ENCODE peak calls at places on chromosomes 7 and 10, in nine cellular contexts. One of them, this sample, is unnamed.
A peak's percentile ranks its signal among the peaks of the same experiment; 100 is the strongest.

GRCh38 chr7:97011536-97012292 is 6.4 kb downstream of the DLX6 start:
- DNase-seq in A549: no peak
- DNase-seq in IMR-90: no peak
- DNase-seq in tibial nerve: no peak
- DNase-seq in psoas muscle: no peak
- DNase-seq in AG04450: no peak
- DNase-seq in breast epithelium: no peak
- DNase-seq in coronary artery: no peak
- DNase-seq in H9: no peak
- DNase-seq in this sample: no peak

GRCh38 chr10:108346066-108346465 is 1181.6 kb upstream of the SORCS1 start:
- DNase-seq in A549: no peak
- DNase-seq in IMR-90: no peak
- DNase-seq in tibial nerve: no peak
- DNase-seq in psoas muscle: no peak
- DNase-seq in AG04450: no peak
- DNase-seq in breast epithelium: no peak
- DNase-seq in coronary artery: no peak
- DNase-seq in H9: no peak
- DNase-seq in this sample: no peak

GRCh38 chr7:151459726-151460473 is 20.0 kb upstream of the CRYGN start:
- DNase-seq in A549: peak; percentile 90
- DNase-seq in IMR-90: peak; percentile 86
- DNase-seq in tibial nerve: peak; percentile 75
- DNase-seq in psoas muscle: peak; percentile 84
- DNase-seq in AG04450: peak; percentile 72
- DNase-seq in breast epithelium: peak; percentile 96
- DNase-seq in coronary artery: peak; percentile 96
- DNase-seq in H9: peak; percentile 61
- DNase-seq in this sample: peak; percentile 57

GRCh38 chr7:140435252-140435895 is 31.5 kb downstream of the RAB19 start:
- DNase-seq in A549: no peak
- DNase-seq in IMR-90: no peak
- DNase-seq in tibial nerve: no peak
- DNase-seq in psoas muscle: no peak
- DNase-seq in AG04450: no peak
- DNase-seq in breast epithelium: no peak
- DNase-seq in coronary artery: no peak
- DNase-seq in H9: peak; percentile 54
- DNase-seq in this sample: no peak

GRCh38 chr10:95281206-95281605 is 9.6 kb downstream of the PDLIM1 start:
- DNase-seq in A549: no peak
- DNase-seq in IMR-90: no peak
- DNase-seq in tibial nerve: no peak
- DNase-seq in psoas muscle: no peak
- DNase-seq in AG04450: no peak
- DNase-seq in breast epithelium: no peak
- DNase-seq in coronary artery: no peak
- DNase-seq in H9: no peak
- DNase-seq in this sample: no peak

GRCh38 chr7:25180946-25181345 is 47.3 kb downstream of the NPVF start:
- DNase-seq in A549: peak; percentile 34
- DNase-seq in IMR-90: no peak
- DNase-seq in tibial nerve: no peak
- DNase-seq in psoas muscle: no peak
- DNase-seq in AG04450: no peak
- DNase-seq in breast epithelium: no peak
- DNase-seq in coronary artery: no peak
- DNase-seq in H9: peak; percentile 42
- DNase-seq in this sample: peak; percentile 8

GRCh38 chr7:121537031-121537430 is 140.9 kb upstream of the FAM3C start:
- DNase-seq in A549: no peak
- DNase-seq in IMR-90: no peak
- DNase-seq in tibial nerve: no peak
- DNase-seq in psoas muscle: no peak
- DNase-seq in AG04450: no peak
- DNase-seq in breast epithelium: no peak
- DNase-seq in coronary artery: no peak
- DNase-seq in H9: no peak
- DNase-seq in this sample: no peak

GRCh38 chr7:149459540-149460433 is 1.1 kb downstream of the ZNF777 start:
- DNase-seq in A549: no peak
- DNase-seq in IMR-90: no peak
- DNase-seq in tibial nerve: no peak
- DNase-seq in psoas muscle: no peak
- DNase-seq in AG04450: no peak
- DNase-seq in breast epithelium: no peak
- DNase-seq in coronary artery: no peak
- DNase-seq in H9: no peak
- DNase-seq in this sample: no peak

GRCh38 chr10:124379609-124380193 is 39.0 kb downstream of the OAT start:
- DNase-seq in A549: no peak
- DNase-seq in IMR-90: no peak
- DNase-seq in tibial nerve: no peak
- DNase-seq in psoas muscle: no peak
- DNase-seq in AG04450: no peak
- DNase-seq in breast epithelium: no peak
- DNase-seq in coronary artery: no peak
- DNase-seq in H9: no peak
- DNase-seq in this sample: no peak

GRCh38 chr7:142328006-142328405 is 70.1 kb upstream of the PRSS58 start:
- DNase-seq in A549: no peak
- DNase-seq in IMR-90: no peak
- DNase-seq in tibial nerve: no peak
- DNase-seq in psoas muscle: no peak
- DNase-seq in AG04450: no peak
- DNase-seq in breast epithelium: no peak
- DNase-seq in coronary artery: peak; percentile 46
- DNase-seq in H9: no peak
- DNase-seq in this sample: peak; percentile 67

GRCh38 chr10:70590663-70591416 is 11.7 kb downstream of the PRF1 start:
- DNase-seq in A549: no peak
- DNase-seq in IMR-90: no peak
- DNase-seq in tibial nerve: no peak
- DNase-seq in psoas muscle: no peak
- DNase-seq in AG04450: no peak
- DNase-seq in breast epithelium: peak; percentile 9
- DNase-seq in coronary artery: no peak
- DNase-seq in H9: no peak
- DNase-seq in this sample: no peak

GRCh38 chr10:70588255-70588654 is 14.3 kb downstream of the PRF1 start:
- DNase-seq in A549: no peak
- DNase-seq in IMR-90: no peak
- DNase-seq in tibial nerve: no peak
- DNase-seq in psoas muscle: no peak
- DNase-seq in AG04450: no peak
- DNase-seq in breast epithelium: no peak
- DNase-seq in coronary artery: no peak
- DNase-seq in H9: no peak
- DNase-seq in this sample: no peak

GRCh38 chr10:70587045-70587658 is 15.4 kb downstream of the PRF1 start:
- DNase-seq in A549: no peak
- DNase-seq in IMR-90: no peak
- DNase-seq in tibial nerve: no peak
- DNase-seq in psoas muscle: no peak
- DNase-seq in AG04450: no peak
- DNase-seq in breast epithelium: no peak
- DNase-seq in coronary artery: no peak
- DNase-seq in H9: no peak
- DNase-seq in this sample: no peak

GRCh38 chr10:70589762-70590662 is 12.5 kb downstream of the PRF1 start:
- DNase-seq in A549: no peak
- DNase-seq in IMR-90: peak; percentile 66
- DNase-seq in tibial nerve: no peak
- DNase-seq in psoas muscle: no peak
- DNase-seq in AG04450: peak; percentile 78
- DNase-seq in breast epithelium: no peak
- DNase-seq in coronary artery: no peak
- DNase-seq in H9: no peak
- DNase-seq in this sample: no peak

DNA sequence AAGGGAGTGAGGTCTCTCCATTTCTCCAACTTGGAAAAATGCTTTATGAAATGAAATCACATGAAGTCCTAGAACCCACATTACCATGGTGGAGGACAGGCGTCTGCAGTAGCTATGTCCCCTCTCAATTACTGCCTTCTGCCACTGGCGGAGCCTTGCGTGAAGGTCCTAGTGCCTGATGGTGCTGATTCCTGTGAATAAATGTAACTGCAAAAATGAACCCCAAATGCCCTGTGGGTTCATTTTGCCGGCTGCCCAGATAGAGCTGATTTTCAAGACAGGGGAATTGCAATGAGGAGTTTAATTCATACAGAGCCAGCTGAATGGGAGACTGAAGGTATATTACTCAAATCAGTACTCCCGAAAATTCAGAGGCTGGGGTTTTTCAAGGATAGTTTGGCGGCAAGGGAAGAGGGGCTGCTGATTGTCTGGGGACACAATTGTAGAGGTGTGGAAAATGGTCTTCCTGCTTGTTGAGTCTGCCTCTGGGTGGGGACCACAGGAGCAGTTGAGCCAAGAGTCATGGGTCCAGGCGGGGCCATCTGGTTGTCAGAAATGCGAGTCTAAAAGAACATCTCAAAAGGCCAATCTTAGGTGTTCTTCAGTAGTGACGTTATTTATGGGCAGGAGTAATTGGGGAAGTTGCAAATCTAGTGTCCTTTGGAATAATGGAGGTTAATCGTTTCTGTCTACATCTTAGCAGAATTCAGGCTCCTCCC is 13.5 kb downstream of the PRF1 start:
- DNase-seq in A549: no peak
- DNase-seq in IMR-90: no peak
- DNase-seq in tibial nerve: no peak
- DNase-seq in psoas muscle: no peak
- DNase-seq in AG04450: no peak
- DNase-seq in breast epithelium: no peak
- DNase-seq in coronary artery: no peak
- DNase-seq in H9: no peak
- DNase-seq in this sample: no peak
- H3K27ac ChIP-seq in A549: no peak overlapping the region
- H3K27ac ChIP-seq in IMR-90: no peak overlapping the region
- H3K27ac ChIP-seq in tibial nerve: no peak overlapping the region
- H3K27ac ChIP-seq in psoas muscle: peak overlapping the region; percentile 47
- H3K27ac ChIP-seq in AG04450: peak overlapping the region; percentile 57
- H3K27ac ChIP-seq in breast epithelium: no peak overlapping the region
- H3K27ac ChIP-seq in coronary artery: no peak overlapping the region
- H3K27ac ChIP-seq in H9: no peak overlapping the region
- H3K27ac ChIP-seq in this sample: no peak overlapping the region

DNA sequence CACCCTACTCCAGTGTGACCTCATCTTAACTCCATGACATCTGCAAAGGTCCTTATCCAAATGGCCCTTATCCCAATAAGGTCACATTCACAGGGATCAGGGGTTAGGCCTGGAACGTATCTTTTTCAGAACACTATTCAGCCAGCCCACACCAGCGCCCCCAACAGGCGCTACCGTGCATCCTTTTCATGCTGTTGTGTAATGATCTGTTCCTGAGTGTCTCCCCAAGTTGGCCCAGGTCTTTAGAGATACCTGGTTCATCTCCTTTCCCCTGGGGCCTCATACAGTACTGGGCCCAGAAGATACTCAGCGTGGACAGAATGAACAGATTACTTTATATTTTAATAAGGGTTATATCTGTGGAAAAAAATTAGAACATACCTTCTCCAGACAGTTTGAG is 132.6 kb upstream of the ADAM12 start:
- DNase-seq in A549: no peak
- DNase-seq in IMR-90: no peak
- DNase-seq in tibial nerve: no peak
- DNase-seq in psoas muscle: no peak
- DNase-seq in AG04450: no peak
- DNase-seq in breast epithelium: no peak
- DNase-seq in coronary artery: no peak
- DNase-seq in H9: no peak
- DNase-seq in this sample: no peak
- TF ChIP-seq CTCF in A549: peak; percentile 23
- TF ChIP-seq CTCF in IMR-90: no peak
- TF ChIP-seq CTCF in tibial nerve: no peak
- TF ChIP-seq CTCF in psoas muscle: no peak
- TF ChIP-seq CTCF in AG04450: no peak
- TF ChIP-seq CTCF in breast epithelium: no peak
- TF ChIP-seq CTCF in coronary artery: no peak
- TF ChIP-seq CTCF in H9: peak; percentile 42
- TF ChIP-seq CTCF in this sample: no peak

DNA sequence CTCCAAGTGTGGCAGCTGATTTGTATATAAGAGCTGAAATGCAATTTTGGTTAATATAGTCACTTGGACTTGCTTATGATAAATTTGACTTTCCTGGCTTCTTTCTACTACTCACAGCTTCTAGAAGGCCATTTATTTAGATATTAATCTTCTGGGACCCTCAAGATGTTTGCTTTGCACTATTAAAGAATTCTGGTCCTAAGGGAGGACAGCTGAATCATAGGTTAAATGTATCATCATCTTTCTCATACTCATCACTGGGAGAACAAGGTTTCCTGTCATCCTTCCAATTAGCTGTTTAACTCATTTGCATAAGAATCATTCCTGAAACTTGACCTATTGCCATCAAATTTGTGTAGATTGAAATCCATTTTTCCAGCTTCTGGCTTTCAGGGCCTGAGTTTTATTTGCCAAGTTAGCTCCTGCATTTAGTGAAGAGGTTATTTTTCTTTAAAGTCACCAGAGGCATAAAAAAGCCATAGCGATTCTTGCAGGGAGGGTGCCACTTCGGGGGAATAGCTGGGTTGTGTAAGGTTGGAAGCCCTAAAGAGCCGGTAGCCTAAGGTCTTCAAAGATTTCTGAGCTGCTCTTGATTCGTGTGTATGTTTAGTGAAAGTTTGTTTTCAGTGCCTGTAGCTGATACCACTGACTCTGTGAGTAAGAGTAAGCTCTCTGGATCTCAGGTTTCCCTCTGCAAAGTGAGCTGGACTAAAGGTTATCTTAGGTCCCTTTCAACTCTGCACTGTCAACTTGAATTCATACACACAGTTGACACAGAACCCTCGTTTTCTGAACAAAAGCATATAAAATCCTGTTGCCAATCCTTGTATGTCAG is 4.2 kb downstream of the MAP3K8 start:
- DNase-seq in A549: no peak
- DNase-seq in IMR-90: peak; percentile 67
- DNase-seq in tibial nerve: no peak
- DNase-seq in psoas muscle: no peak
- DNase-seq in AG04450: no peak
- DNase-seq in breast epithelium: no peak
- DNase-seq in coronary artery: no peak
- DNase-seq in H9: no peak
- DNase-seq in this sample: no peak
- H3K27ac ChIP-seq in A549: peak overlapping the region; percentile 91
- H3K27ac ChIP-seq in IMR-90: peak overlapping the region; percentile 31
- H3K27ac ChIP-seq in tibial nerve: peak overlapping the region; percentile 98
- H3K27ac ChIP-seq in psoas muscle: peak overlapping the region; percentile 90
- H3K27ac ChIP-seq in AG04450: peak overlapping the region; percentile 33
- H3K27ac ChIP-seq in breast epithelium: peak overlapping the region; percentile 62
- H3K27ac ChIP-seq in coronary artery: peak overlapping the region; percentile 99
- H3K27ac ChIP-seq in H9: no peak overlapping the region
- H3K27ac ChIP-seq in this sample: no peak overlapping the region

GRCh38 chr10:53997953-53998352 is 803.1 kb downstream of the PCDH15 start:
- DNase-seq in A549: no peak
- DNase-seq in IMR-90: no peak
- DNase-seq in tibial nerve: no peak
- DNase-seq in psoas muscle: no peak
- DNase-seq in AG04450: no peak
- DNase-seq in breast epithelium: no peak
- DNase-seq in coronary artery: no peak
- DNase-seq in H9: no peak
- DNase-seq in this sample: peak; percentile 3
- TF ChIP-seq CTCF in A549: no peak
- TF ChIP-seq CTCF in IMR-90: no peak
- TF ChIP-seq CTCF in tibial nerve: no peak
- TF ChIP-seq CTCF in psoas muscle: no peak
- TF ChIP-seq CTCF in AG04450: no peak
- TF ChIP-seq CTCF in breast epithelium: no peak
- TF ChIP-seq CTCF in coronary artery: no peak
- TF ChIP-seq CTCF in H9: peak; percentile 64
- TF ChIP-seq CTCF in this sample: peak; percentile 56